ENCODE peak calls at places on chromosomes 5 and 9, in seven cellular contexts. One of them, this sample, is unnamed.

GRCh38 chr9:105138306-105138801 is 106.1 kb upstream of the SLC44A1 start:
- DNase-seq in bronchial epithelial cell: no peak
- DNase-seq in left ventricle myocardium inferior: peak
- DNase-seq in mucosa of descending colon: no peak
- DNase-seq in transverse colon: peak
- DNase-seq in RWPE2: no peak
- DNase-seq in neural crest cell: peak
- DNase-seq in this sample: no peak

GRCh38 chr9:91694081-91694870 is 255.8 kb downstream of the ROR2 start:
- DNase-seq in bronchial epithelial cell: no peak
- DNase-seq in left ventricle myocardium inferior: no peak
- DNase-seq in mucosa of descending colon: no peak
- DNase-seq in transverse colon: no peak
- DNase-seq in RWPE2: no peak
- DNase-seq in neural crest cell: no peak
- DNase-seq in this sample: no peak

GRCh38 chr5:176732736-176733585 is 77.4 kb upstream of the UNC5A start:
- DNase-seq in bronchial epithelial cell: no peak
- DNase-seq in left ventricle myocardium inferior: no peak
- DNase-seq in mucosa of descending colon: no peak
- DNase-seq in transverse colon: no peak
- DNase-seq in RWPE2: peak
- DNase-seq in neural crest cell: no peak
- DNase-seq in this sample: peak

GRCh38 chr9:123637596-123637939 is 281.6 kb downstream of the CRB2 start:
- DNase-seq in bronchial epithelial cell: no peak
- DNase-seq in left ventricle myocardium inferior: no peak
- DNase-seq in mucosa of descending colon: no peak
- DNase-seq in transverse colon: no peak
- DNase-seq in RWPE2: no peak
- DNase-seq in neural crest cell: no peak
- DNase-seq in this sample: no peak

GRCh38 chr5:112077180-112077579 is 320.2 kb upstream of the NREP start:
- DNase-seq in bronchial epithelial cell: no peak
- DNase-seq in left ventricle myocardium inferior: no peak
- DNase-seq in mucosa of descending colon: no peak
- DNase-seq in transverse colon: no peak
- DNase-seq in RWPE2: no peak
- DNase-seq in neural crest cell: no peak
- DNase-seq in this sample: no peak

GRCh38 chr5:169052207-169052606 is 248.7 kb downstream of the SLIT3 start:
- DNase-seq in bronchial epithelial cell: no peak
- DNase-seq in left ventricle myocardium inferior: no peak
- DNase-seq in mucosa of descending colon: no peak
- DNase-seq in transverse colon: no peak
- DNase-seq in RWPE2: no peak
- DNase-seq in neural crest cell: no peak
- DNase-seq in this sample: no peak

GRCh38 chr5:96140496-96140895 is 178.8 kb upstream of the ELL2 start:
- DNase-seq in bronchial epithelial cell: no peak
- DNase-seq in left ventricle myocardium inferior: no peak
- DNase-seq in mucosa of descending colon: no peak
- DNase-seq in transverse colon: no peak
- DNase-seq in RWPE2: no peak
- DNase-seq in neural crest cell: no peak
- DNase-seq in this sample: no peak

GRCh38 chr9:83976372-83976771 is 3.6 kb downstream of the HNRNPK start:
- DNase-seq in bronchial epithelial cell: no peak
- DNase-seq in left ventricle myocardium inferior: no peak
- DNase-seq in mucosa of descending colon: no peak
- DNase-seq in transverse colon: no peak
- DNase-seq in RWPE2: no peak
- DNase-seq in neural crest cell: no peak
- DNase-seq in this sample: no peak

GRCh38 chr9:98432134-98432533 is 176.7 kb upstream of the TBC1D2 start:
- DNase-seq in bronchial epithelial cell: no peak
- DNase-seq in left ventricle myocardium inferior: no peak
- DNase-seq in mucosa of descending colon: no peak
- DNase-seq in transverse colon: no peak
- DNase-seq in RWPE2: no peak
- DNase-seq in neural crest cell: no peak
- DNase-seq in this sample: no peak

GRCh38 chr5:171678631-171679030 is 107.0 kb upstream of the SMIM23 start:
- DNase-seq in bronchial epithelial cell: no peak
- DNase-seq in left ventricle myocardium inferior: no peak
- DNase-seq in mucosa of descending colon: no peak
- DNase-seq in transverse colon: no peak
- DNase-seq in RWPE2: no peak
- DNase-seq in neural crest cell: no peak
- DNase-seq in this sample: no peak

GRCh38 chr9:93960221-93960970 is 5.2 kb upstream of the BARX1 start:
- DNase-seq in bronchial epithelial cell: no peak
- DNase-seq in left ventricle myocardium inferior: no peak
- DNase-seq in mucosa of descending colon: peak
- DNase-seq in transverse colon: peak
- DNase-seq in RWPE2: no peak
- DNase-seq in neural crest cell: no peak
- DNase-seq in this sample: peak

GRCh38 chr9:105978822-105979221 is 284.5 kb downstream of the TMEM38B start:
- DNase-seq in bronchial epithelial cell: no peak
- DNase-seq in left ventricle myocardium inferior: no peak
- DNase-seq in mucosa of descending colon: no peak
- DNase-seq in transverse colon: no peak
- DNase-seq in RWPE2: no peak
- DNase-seq in neural crest cell: no peak
- DNase-seq in this sample: no peak

GRCh38 chr5:60585618-60586017 is 114.3 kb downstream of the DEPDC1B start:
- DNase-seq in bronchial epithelial cell: no peak
- DNase-seq in left ventricle myocardium inferior: no peak
- DNase-seq in mucosa of descending colon: no peak
- DNase-seq in transverse colon: no peak
- DNase-seq in RWPE2: no peak
- DNase-seq in neural crest cell: no peak
- DNase-seq in this sample: no peak

GRCh38 chr5:149881069-149881622 is 63.4 kb downstream of the PDE6A start:
- DNase-seq in bronchial epithelial cell: peak
- DNase-seq in left ventricle myocardium inferior: no peak
- DNase-seq in mucosa of descending colon: no peak
- DNase-seq in transverse colon: no peak
- DNase-seq in RWPE2: no peak
- DNase-seq in neural crest cell: no peak
- DNase-seq in this sample: no peak

GRCh38 chr9:63817622-63818518 is 1467.1 kb downstream of the FOXD4L5 start:
- DNase-seq in bronchial epithelial cell: no peak
- DNase-seq in left ventricle myocardium inferior: peak
- DNase-seq in mucosa of descending colon: peak
- DNase-seq in transverse colon: peak
- DNase-seq in RWPE2: peak
- DNase-seq in neural crest cell: peak
- DNase-seq in this sample: peak

GRCh38 chr5:31333475-31333874 is 140.0 kb downstream of the CDH6 start:
- DNase-seq in bronchial epithelial cell: no peak
- DNase-seq in left ventricle myocardium inferior: no peak
- DNase-seq in mucosa of descending colon: no peak
- DNase-seq in transverse colon: no peak
- DNase-seq in RWPE2: no peak
- DNase-seq in neural crest cell: no peak
- DNase-seq in this sample: no peak

GRCh38 chr9:86741311-86742215 is 205.7 kb downstream of the GAS1 start:
- DNase-seq in bronchial epithelial cell: peak
- DNase-seq in left ventricle myocardium inferior: no peak
- DNase-seq in mucosa of descending colon: no peak
- DNase-seq in transverse colon: no peak
- DNase-seq in RWPE2: no peak
- DNase-seq in neural crest cell: no peak
- DNase-seq in this sample: no peak

DNA sequence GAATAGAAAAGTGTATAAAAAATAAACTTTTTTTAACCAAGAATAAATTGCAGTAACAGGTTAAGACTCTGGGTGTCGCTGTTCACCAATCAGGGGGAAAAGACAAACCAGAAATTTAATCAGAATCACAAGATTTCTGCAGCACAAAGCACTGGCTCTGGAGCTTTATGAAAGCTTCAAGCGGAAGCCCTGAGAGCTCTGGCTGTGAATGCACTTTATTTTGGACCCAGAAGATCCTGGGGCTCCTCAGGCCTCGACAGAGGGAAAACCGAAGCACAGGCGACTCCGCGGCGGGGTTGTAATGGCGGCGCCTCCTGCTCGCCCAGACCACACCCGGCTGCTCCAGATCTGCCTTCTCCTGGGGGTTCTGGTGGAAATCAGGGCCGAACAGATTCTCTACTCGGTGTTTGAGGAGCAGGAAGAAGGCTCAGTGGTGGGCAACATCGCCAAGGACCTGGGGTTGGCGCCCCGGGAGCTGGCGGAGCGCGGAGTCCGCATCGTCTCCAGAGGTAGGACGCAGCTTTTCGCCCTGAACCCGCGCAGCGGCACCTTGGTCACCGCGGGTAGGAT is at the start of gene PCDHGA4:
- DNase-seq in bronchial epithelial cell: no peak
- DNase-seq in left ventricle myocardium inferior: no peak
- DNase-seq in mucosa of descending colon: no peak
- DNase-seq in transverse colon: no peak
- DNase-seq in RWPE2: no peak
- DNase-seq in neural crest cell: no peak
- DNase-seq in this sample: no peak
- TF ChIP-seq CTCF in bronchial epithelial cell: peak
- TF ChIP-seq CTCF in left ventricle myocardium inferior: peak
- TF ChIP-seq CTCF in mucosa of descending colon: no peak
- TF ChIP-seq CTCF in transverse colon: peak
- TF ChIP-seq CTCF in RWPE2: peak
- TF ChIP-seq CTCF in neural crest cell: peak
- TF ChIP-seq CTCF in this sample: peak

GRCh38 chr5:145797336-145797735 is 37.8 kb downstream of the PRELID2 start:
- DNase-seq in bronchial epithelial cell: peak
- DNase-seq in left ventricle myocardium inferior: no peak
- DNase-seq in mucosa of descending colon: no peak
- DNase-seq in transverse colon: no peak
- DNase-seq in RWPE2: no peak
- DNase-seq in neural crest cell: no peak
- DNase-seq in this sample: no peak
- TF ChIP-seq CTCF in bronchial epithelial cell: no peak
- TF ChIP-seq CTCF in left ventricle myocardium inferior: no peak
- TF ChIP-seq CTCF in mucosa of descending colon: no peak
- TF ChIP-seq CTCF in transverse colon: no peak
- TF ChIP-seq CTCF in RWPE2: no peak
- TF ChIP-seq CTCF in neural crest cell: no peak
- TF ChIP-seq CTCF in this sample: no peak

GRCh38 chr9:107295995-107296394 is 12.9 kb downstream of the RAD23B start:
- DNase-seq in bronchial epithelial cell: no peak
- DNase-seq in left ventricle myocardium inferior: no peak
- DNase-seq in mucosa of descending colon: no peak
- DNase-seq in transverse colon: no peak
- DNase-seq in RWPE2: no peak
- DNase-seq in neural crest cell: no peak
- DNase-seq in this sample: no peak

GRCh38 chr9:107294756-107295155 is 11.7 kb downstream of the RAD23B start:
- DNase-seq in bronchial epithelial cell: no peak
- DNase-seq in left ventricle myocardium inferior: no peak
- DNase-seq in mucosa of descending colon: no peak
- DNase-seq in transverse colon: no peak
- DNase-seq in RWPE2: no peak
- DNase-seq in neural crest cell: no peak
- DNase-seq in this sample: no peak

GRCh38 chr9:107293555-107294085 is 10.5 kb downstream of the RAD23B start:
- DNase-seq in bronchial epithelial cell: no peak
- DNase-seq in left ventricle myocardium inferior: no peak
- DNase-seq in mucosa of descending colon: no peak
- DNase-seq in transverse colon: no peak
- DNase-seq in RWPE2: no peak
- DNase-seq in neural crest cell: no peak
- DNase-seq in this sample: no peak

DNA sequence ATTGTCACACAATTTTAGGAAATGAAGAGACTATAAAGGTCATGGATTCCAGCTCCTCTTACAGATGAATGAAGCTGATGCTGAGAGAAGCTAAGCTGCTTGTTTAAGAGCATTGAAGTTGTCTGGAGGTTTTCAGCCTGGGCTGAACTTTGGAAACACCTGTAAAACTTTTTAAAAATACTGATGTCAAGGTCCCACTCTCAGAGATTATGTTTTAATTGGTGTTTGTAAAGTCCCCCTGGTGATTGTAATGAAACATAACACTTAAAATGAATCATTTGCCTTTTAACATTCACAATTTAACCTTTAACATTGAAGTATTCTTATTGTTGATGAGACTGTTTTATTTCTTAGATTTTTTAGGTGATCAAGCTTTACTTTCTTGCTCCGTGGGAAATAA is 16.4 kb downstream of the RAD23B start:
- DNase-seq in bronchial epithelial cell: no peak
- DNase-seq in left ventricle myocardium inferior: no peak
- DNase-seq in mucosa of descending colon: no peak
- DNase-seq in transverse colon: no peak
- DNase-seq in RWPE2: no peak
- DNase-seq in neural crest cell: no peak
- DNase-seq in this sample: no peak
- TF ChIP-seq CTCF in bronchial epithelial cell: no peak
- TF ChIP-seq CTCF in left ventricle myocardium inferior: no peak
- TF ChIP-seq CTCF in mucosa of descending colon: no peak
- TF ChIP-seq CTCF in transverse colon: no peak
- TF ChIP-seq CTCF in RWPE2: peak
- TF ChIP-seq CTCF in neural crest cell: peak
- TF ChIP-seq CTCF in this sample: peak

GRCh38 chr5:154412316-154412715 is 33.5 kb upstream of the SAP30L start:
- DNase-seq in bronchial epithelial cell: no peak
- DNase-seq in left ventricle myocardium inferior: no peak
- DNase-seq in mucosa of descending colon: no peak
- DNase-seq in transverse colon: no peak
- DNase-seq in RWPE2: no peak
- DNase-seq in neural crest cell: no peak
- DNase-seq in this sample: no peak
- TF ChIP-seq CTCF in bronchial epithelial cell: no peak
- TF ChIP-seq CTCF in left ventricle myocardium inferior: no peak
- TF ChIP-seq CTCF in mucosa of descending colon: no peak
- TF ChIP-seq CTCF in transverse colon: no peak
- TF ChIP-seq CTCF in RWPE2: no peak
- TF ChIP-seq CTCF in neural crest cell: no peak
- TF ChIP-seq CTCF in this sample: no peak

This sample was measured in chondrocyte.